ENCODE peak calls at places on chromosomes 1 and 21, in eight cellular contexts. R is effector CD8-positive, alpha-beta T cell; X is HuH-7.5; K is Daoy; W is GM13976; O is HEK293T; S is epithelial cell of proximal tubule; F is RPMI8226. B is an unnamed sample.

GRCh38 chr1:225877570-225877969 is 4.6 kb downstream of the TMEM63A start:
- DNase-seq in R (no peak), X (no peak), K (no peak), W (no peak), O (peak), S (no peak), F (peak), B (peak)

GRCh38 chr21:40386301-40386911 is 460.6 kb downstream of the DSCAM start:
- DNase-seq in R (no peak), X (no peak), K (peak), W (no peak), O (peak), S (no peak), F (peak), B (peak)

GRCh38 chr1:56774067-56774609 is 45.1 kb downstream of the FYB2 start:
- DNase-seq in R (no peak), X (no peak), K (no peak), W (peak), O (no peak), S (no peak), F (peak), B (no peak)

GRCh38 chr1:40143891-40144575 is 17.2 kb upstream of the RLF start:
- DNase-seq in R (peak), X (no peak), K (peak), W (peak), O (peak), S (no peak), F (peak), B (peak)

GRCh38 chr1:59316497-59317128 is 19.7 kb downstream of the FGGY start:
- DNase-seq in R (no peak), X (no peak), K (peak), W (no peak), O (no peak), S (no peak), F (no peak), B (no peak)

GRCh38 chr1:212612251-212612961 is 3.8 kb downstream of the ATF3 start:
- DNase-seq in R (no peak), X (no peak), K (no peak), W (no peak), O (no peak), S (no peak), F (no peak), B (peak)

GRCh38 chr1:115377411-115377810 is 39.4 kb upstream of the NGF start:
- DNase-seq in R (no peak), X (no peak), K (no peak), W (no peak), O (no peak), S (no peak), F (no peak), B (no peak)

GRCh38 chr1:38724160-38725131 is 135.1 kb downstream of the RRAGC start:
- DNase-seq in R (no peak), X (no peak), K (no peak), W (no peak), O (peak), S (no peak), F (no peak), B (peak)

GRCh38 chr1:6099787-6100765 is 54.4 kb downstream of the KCNAB2 start:
- DNase-seq in R (no peak), X (no peak), K (no peak), W (no peak), O (no peak), S (no peak), F (peak), B (no peak)

GRCh38 chr21:16078382-16078781 is 348.6 kb downstream of the USP25 start:
- DNase-seq in R (no peak), X (no peak), K (no peak), W (no peak), O (no peak), S (no peak), F (no peak), B (no peak)

GRCh38 chr1:51535006-51535592 is 16.0 kb upstream of the EPS15 start:
- DNase-seq in R (no peak), X (peak), K (peak), W (no peak), O (peak), S (no peak), F (peak), B (peak)

GRCh38 chr1:208177656-208178055 is 66.5 kb downstream of the PLXNA2 start:
- DNase-seq in R (no peak), X (no peak), K (no peak), W (no peak), O (no peak), S (peak), F (peak), B (no peak)

GRCh38 chr1:8015809-8016165 is 10.3 kb downstream of the ERRFI1 start:
- DNase-seq in R (no peak), X (no peak), K (no peak), W (no peak), O (no peak), S (no peak), F (no peak), B (peak)

GRCh38 chr21:31879251-31879650 is 6.4 kb downstream of the HUNK start:
- DNase-seq in R (no peak), X (no peak), K (no peak), W (no peak), O (no peak), S (no peak), F (peak), B (no peak)

GRCh38 chr1:23736437-23737134 is 6.7 kb upstream of the ELOA start:
- DNase-seq in R (no peak), X (no peak), K (no peak), W (no peak), O (no peak), S (no peak), F (no peak), B (no peak)

GRCh38 chr1:87959236-87959635 is 630.6 kb downstream of the LMO4 start:
- DNase-seq in R (no peak), X (no peak), K (no peak), W (no peak), O (no peak), S (no peak), F (no peak), B (no peak)

GRCh38 chr1:154572433-154573167 is 5.0 kb downstream of the CHRNB2 start:
- DNase-seq in R (no peak), X (no peak), K (no peak), W (no peak), O (no peak), S (no peak), F (no peak), B (no peak)

GRCh38 chr1:227996187-227996950 is 10.4 kb upstream of the WNT3A start:
- DNase-seq in R (no peak), X (no peak), K (no peak), W (no peak), O (no peak), S (peak), F (no peak), B (no peak)

GRCh38 chr1:1911390-1912041 is 3.5 kb upstream of the CALML6 start:
- DNase-seq in R (no peak), X (no peak), K (no peak), W (no peak), O (no peak), S (no peak), F (no peak), B (no peak)

GRCh38 chr1:21517660-21518480 is 8.6 kb downstream of the ALPL start:
- DNase-seq in R (no peak), X (no peak), K (no peak), W (no peak), O (no peak), S (no peak), F (no peak), B (no peak)

GRCh38 chr1:88801575-88802208 is 89.7 kb downstream of the GTF2B start:
- DNase-seq in R (no peak), X (no peak), K (no peak), W (no peak), O (no peak), S (no peak), F (no peak), B (peak)

GRCh38 chr1:29697391-29697780 is 461.1 kb downstream of the PTPRU start:
- DNase-seq in R (no peak), X (no peak), K (no peak), W (no peak), O (no peak), S (no peak), F (no peak), B (no peak)

GRCh38 chr1:84583648-84584047 is 9.4 kb upstream of the CTBS start:
- DNase-seq in R (no peak), X (no peak), K (no peak), W (no peak), O (no peak), S (no peak), F (no peak), B (peak)

GRCh38 chr1:205263580-205264190 is 35.9 kb downstream of the TMCC2 start:
- DNase-seq in R (no peak), X (no peak), K (peak), W (no peak), O (no peak), S (no peak), F (peak), B (no peak)

GRCh38 chr1:109980324-109981127 is 4.0 kb upstream of the AHCYL1 start:
- DNase-seq in R (no peak), X (peak), K (peak), W (peak), O (no peak), S (no peak), F (peak), B (no peak)

GRCh38 chr1:63877816-63878215 is 104.0 kb downstream of the ROR1 start:
- DNase-seq in R (no peak), X (no peak), K (peak), W (no peak), O (no peak), S (peak), F (no peak), B (no peak)

GRCh38 chr1:237235080-237235479 is 193.1 kb downstream of the RYR2 start:
- DNase-seq in R (no peak), X (no peak), K (no peak), W (no peak), O (no peak), S (no peak), F (no peak), B (no peak)

GRCh38 chr1:75932304-75932703 is at the start of gene ASB17:
- DNase-seq in R (no peak), X (no peak), K (no peak), W (no peak), O (no peak), S (no peak), F (no peak), B (no peak)

GRCh38 chr1:21861602-21862429 is 49.8 kb downstream of the LDLRAD2 start:
- DNase-seq in R (no peak), X (no peak), K (peak), W (no peak), O (no peak), S (no peak), F (no peak), B (no peak)

GRCh38 chr1:176515310-176515709 is 52.3 kb downstream of the PAPPA2 start:
- DNase-seq in R (no peak), X (no peak), K (no peak), W (no peak), O (no peak), S (peak), F (peak), B (peak)

GRCh38 chr1:70719164-70719563 is 308.1 kb downstream of the CTH start:
- DNase-seq in R (no peak), X (no peak), K (no peak), W (no peak), O (no peak), S (no peak), F (no peak), B (peak)

GRCh38 chr21:36615274-36615964 is 83.5 kb upstream of the SIM2 start:
- DNase-seq in R (no peak), X (no peak), K (peak), W (no peak), O (peak), S (no peak), F (no peak), B (peak)

GRCh38 chr1:236576004-236576403 is 28.3 kb downstream of the HEATR1 start:
- DNase-seq in R (no peak), X (no peak), K (no peak), W (no peak), O (no peak), S (no peak), F (no peak), B (no peak)

GRCh38 chr1:117932576-117932975 is 3.0 kb downstream of the WDR3 start:
- DNase-seq in R (no peak), X (no peak), K (no peak), W (no peak), O (no peak), S (no peak), F (no peak), B (no peak)

GRCh38 chr1:217660353-217661062 is 29.4 kb downstream of the SPATA17 start:
- DNase-seq in R (no peak), X (peak), K (peak), W (peak), O (peak), S (peak), F (peak), B (no peak)

GRCh38 chr1:44401256-44402228 is 3.5 kb upstream of the RNF220 start:
- DNase-seq in R (no peak), X (no peak), K (no peak), W (no peak), O (no peak), S (no peak), F (no peak), B (no peak)

GRCh38 chr1:196309386-196309785 is 298.9 kb downstream of the KCNT2 start:
- DNase-seq in R (no peak), X (no peak), K (no peak), W (no peak), O (no peak), S (no peak), F (peak), B (peak)

GRCh38 chr21:16125274-16125673 is 395.5 kb downstream of the USP25 start:
- DNase-seq in R (no peak), X (no peak), K (no peak), W (no peak), O (no peak), S (no peak), F (no peak), B (no peak)

GRCh38 chr1:144101397-144102050 is 129.7 kb upstream of the FAM72C start:
- DNase-seq in R (no peak), X (peak), K (peak), W (no peak), O (no peak), S (no peak), F (no peak), B (peak)